ENCODE peak calls at places on chromosomes 2 and 18, in four cellular contexts. One of them, this sample, is unnamed.

GRCh38 chr18:45777393-45777792 is 48.1 kb upstream of the SIGLEC15 start:
- DNase-seq in heart right ventricle: no peak
- DNase-seq in sigmoid colon: no peak
- DNase-seq in psoas muscle: no peak
- DNase-seq in this sample: no peak

GRCh38 chr2:76953733-76954347 is 568.3 kb downstream of the LRRTM4 start:
- DNase-seq in heart right ventricle: no peak
- DNase-seq in sigmoid colon: no peak
- DNase-seq in psoas muscle: no peak
- DNase-seq in this sample: no peak

GRCh38 chr2:129069875-129070594 is 751.4 kb upstream of the HS6ST1 start:
- DNase-seq in heart right ventricle: peak; percentile 26
- DNase-seq in sigmoid colon: no peak
- DNase-seq in psoas muscle: no peak
- DNase-seq in this sample: no peak

GRCh38 chr2:212249451-212249850 is 289.2 kb downstream of the ERBB4 start:
- DNase-seq in heart right ventricle: no peak
- DNase-seq in sigmoid colon: no peak
- DNase-seq in psoas muscle: no peak
- DNase-seq in this sample: no peak

GRCh38 chr2:132681766-132682165 is 11.8 kb upstream of the LYPD1 start:
- DNase-seq in heart right ventricle: no peak
- DNase-seq in sigmoid colon: no peak
- DNase-seq in psoas muscle: no peak
- DNase-seq in this sample: no peak

GRCh38 chr18:6885992-6886823 is 156.7 kb downstream of the ARHGAP28 start:
- DNase-seq in heart right ventricle: no peak
- DNase-seq in sigmoid colon: no peak
- DNase-seq in psoas muscle: no peak
- DNase-seq in this sample: no peak

GRCh38 chr2:101200714-101201113 is 49.5 kb upstream of the TBC1D8 start:
- DNase-seq in heart right ventricle: no peak
- DNase-seq in sigmoid colon: no peak
- DNase-seq in psoas muscle: no peak
- DNase-seq in this sample: no peak

GRCh38 chr18:77177009-77177408 is 44.4 kb upstream of the MBP start:
- DNase-seq in heart right ventricle: no peak
- DNase-seq in sigmoid colon: no peak
- DNase-seq in psoas muscle: no peak
- DNase-seq in this sample: no peak

GRCh38 chr2:170827841-170828532 is 11.3 kb downstream of the GAD1 start:
- DNase-seq in heart right ventricle: no peak
- DNase-seq in sigmoid colon: no peak
- DNase-seq in psoas muscle: no peak
- DNase-seq in this sample: no peak

GRCh38 chr2:43676322-43677050 is at the start of gene C1GALT1C1L:
- DNase-seq in heart right ventricle: peak; percentile 71
- DNase-seq in sigmoid colon: peak; percentile 92
- DNase-seq in psoas muscle: peak; percentile 79
- DNase-seq in this sample: peak; percentile 36

GRCh38 chr2:12617853-12618252 is 98.9 kb upstream of the TRIB2 start:
- DNase-seq in heart right ventricle: no peak
- DNase-seq in sigmoid colon: no peak
- DNase-seq in psoas muscle: no peak
- DNase-seq in this sample: no peak

GRCh38 chr2:201768918-201769317 is 11.8 kb downstream of the ALS2 start:
- DNase-seq in heart right ventricle: no peak
- DNase-seq in sigmoid colon: no peak
- DNase-seq in psoas muscle: no peak
- DNase-seq in this sample: no peak

DNA sequence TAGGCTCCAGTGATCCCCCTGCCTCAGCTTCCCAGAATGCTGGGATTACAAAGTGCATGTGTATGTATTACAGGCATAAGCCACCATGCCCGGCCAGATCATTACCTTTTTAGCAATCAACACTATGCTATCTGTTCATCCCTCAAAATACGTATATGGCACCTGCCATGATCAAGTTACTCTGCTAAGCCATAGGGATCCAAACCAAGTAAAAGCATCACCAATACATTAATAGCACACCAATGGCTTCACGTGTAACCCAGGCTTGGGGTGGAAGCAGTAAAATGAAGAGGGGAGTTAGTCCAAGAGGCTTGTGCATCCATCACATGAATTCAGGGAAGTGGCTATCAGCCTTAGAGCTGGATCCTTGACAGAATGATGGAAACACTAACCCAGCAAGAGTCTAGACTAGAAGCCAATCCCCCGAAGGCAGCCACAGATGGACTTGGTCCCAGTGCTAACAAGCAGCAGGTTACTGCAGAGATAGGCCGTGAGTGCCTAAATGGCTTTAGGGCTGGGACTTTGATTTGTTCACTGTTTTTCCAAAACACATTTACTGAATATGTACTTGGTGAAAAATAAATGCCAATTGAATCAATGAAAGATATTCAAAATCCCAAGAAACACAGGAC is 11.3 kb downstream of the HDLBP start:
- DNase-seq in heart right ventricle: no peak
- DNase-seq in sigmoid colon: no peak
- DNase-seq in psoas muscle: no peak
- DNase-seq in this sample: no peak
- H3K27ac ChIP-seq in heart right ventricle: no peak overlapping the region
- H3K27ac ChIP-seq in sigmoid colon: no peak overlapping the region
- H3K27ac ChIP-seq in psoas muscle: peak overlapping the region; percentile 60
- H3K27ac ChIP-seq in this sample: no peak overlapping the region

DNA sequence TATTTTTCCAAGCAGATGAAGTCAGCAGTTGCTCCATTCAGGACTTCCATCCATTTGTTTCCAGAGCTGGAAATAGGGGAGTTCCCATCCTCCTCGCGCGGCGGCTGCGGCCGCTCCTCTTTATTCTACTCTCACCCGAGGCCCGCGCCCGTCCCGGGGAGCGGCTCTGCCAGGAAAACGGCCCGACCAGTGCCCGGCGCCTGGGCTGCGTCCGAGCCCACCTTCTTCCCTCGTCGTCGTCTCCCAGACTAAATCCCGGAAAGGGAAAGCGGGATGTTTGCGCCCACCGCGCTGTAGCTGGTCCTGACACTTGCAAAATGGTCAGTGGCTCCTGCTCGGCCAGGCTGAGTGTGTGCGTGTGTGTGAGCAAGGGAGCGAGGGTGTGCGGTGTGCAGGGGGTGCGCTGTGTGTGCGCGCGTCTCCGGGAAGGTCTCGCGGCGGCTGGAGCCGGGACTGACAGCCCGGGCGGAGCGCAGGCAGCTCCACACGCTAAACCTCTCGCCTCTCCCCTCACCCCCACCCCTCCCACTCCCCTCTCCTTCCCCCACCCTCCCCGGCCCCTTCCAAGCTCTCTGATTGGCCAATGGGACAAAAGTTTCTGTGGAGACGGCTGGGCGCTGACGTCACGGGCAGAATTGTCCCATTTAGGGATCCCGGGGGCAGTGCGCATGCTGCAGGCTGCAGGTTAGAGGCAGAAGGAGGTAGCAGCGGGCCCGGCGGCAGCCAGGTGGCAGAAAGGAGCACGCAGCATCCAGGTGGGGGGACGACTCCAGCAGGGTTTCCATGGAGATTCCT is at the start of gene NOL4:
- DNase-seq in heart right ventricle: peak; percentile 10
- DNase-seq in sigmoid colon: peak; percentile 67
- DNase-seq in psoas muscle: no peak
- DNase-seq in this sample: no peak
- TF ChIP-seq CTCF in heart right ventricle: no peak
- TF ChIP-seq CTCF in sigmoid colon: no peak
- TF ChIP-seq CTCF in psoas muscle: peak; percentile 10
- TF ChIP-seq CTCF in this sample: no peak

GRCh38 chr2:73088703-73089102 is 17.2 kb upstream of the SFXN5 start:
- DNase-seq in heart right ventricle: no peak
- DNase-seq in sigmoid colon: no peak
- DNase-seq in psoas muscle: no peak
- DNase-seq in this sample: no peak
- H3K27ac ChIP-seq in heart right ventricle: peak overlapping the region; percentile 80
- H3K27ac ChIP-seq in sigmoid colon: no peak overlapping the region
- H3K27ac ChIP-seq in psoas muscle: no peak overlapping the region
- H3K27ac ChIP-seq in this sample: no peak overlapping the region

DNA sequence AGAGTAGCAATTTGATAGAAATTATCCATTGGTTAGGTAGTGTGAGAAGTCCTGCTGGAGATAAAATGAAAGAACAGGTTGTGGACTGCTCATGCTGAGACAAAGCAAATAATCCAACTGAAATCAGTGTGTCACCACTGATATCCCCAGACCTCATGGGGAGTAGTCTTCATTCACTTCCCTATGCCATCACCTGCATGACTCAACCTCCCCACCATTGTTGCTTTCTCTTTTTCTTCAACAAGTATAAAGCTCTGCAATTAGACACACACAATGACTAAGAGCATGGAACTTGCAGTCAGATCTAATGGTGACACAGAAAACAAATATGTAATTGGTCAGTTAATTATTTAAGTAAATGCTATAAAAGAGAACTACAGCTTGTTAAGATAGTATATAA is 475.3 kb downstream of the RIT2 start:
- DNase-seq in heart right ventricle: no peak
- DNase-seq in sigmoid colon: no peak
- DNase-seq in psoas muscle: no peak
- DNase-seq in this sample: no peak
- TF ChIP-seq CTCF in heart right ventricle: no peak
- TF ChIP-seq CTCF in sigmoid colon: no peak
- TF ChIP-seq CTCF in psoas muscle: no peak
- TF ChIP-seq CTCF in this sample: no peak

GRCh38 chr2:17765423-17765822 is 11.5 kb downstream of the GEN1 start:
- DNase-seq in heart right ventricle: no peak
- DNase-seq in sigmoid colon: no peak
- DNase-seq in psoas muscle: no peak
- DNase-seq in this sample: no peak

GRCh38 chr2:17768894-17769293 is 15.0 kb downstream of the GEN1 start:
- DNase-seq in heart right ventricle: no peak
- DNase-seq in sigmoid colon: no peak
- DNase-seq in psoas muscle: no peak
- DNase-seq in this sample: no peak

GRCh38 chr2:17762457-17762856 is 8.5 kb downstream of the GEN1 start:
- DNase-seq in heart right ventricle: no peak
- DNase-seq in sigmoid colon: no peak
- DNase-seq in psoas muscle: no peak
- DNase-seq in this sample: no peak

GRCh38 chr2:17759805-17760204 is 5.9 kb downstream of the GEN1 start:
- DNase-seq in heart right ventricle: no peak
- DNase-seq in sigmoid colon: no peak
- DNase-seq in psoas muscle: no peak
- DNase-seq in this sample: no peak

DNA sequence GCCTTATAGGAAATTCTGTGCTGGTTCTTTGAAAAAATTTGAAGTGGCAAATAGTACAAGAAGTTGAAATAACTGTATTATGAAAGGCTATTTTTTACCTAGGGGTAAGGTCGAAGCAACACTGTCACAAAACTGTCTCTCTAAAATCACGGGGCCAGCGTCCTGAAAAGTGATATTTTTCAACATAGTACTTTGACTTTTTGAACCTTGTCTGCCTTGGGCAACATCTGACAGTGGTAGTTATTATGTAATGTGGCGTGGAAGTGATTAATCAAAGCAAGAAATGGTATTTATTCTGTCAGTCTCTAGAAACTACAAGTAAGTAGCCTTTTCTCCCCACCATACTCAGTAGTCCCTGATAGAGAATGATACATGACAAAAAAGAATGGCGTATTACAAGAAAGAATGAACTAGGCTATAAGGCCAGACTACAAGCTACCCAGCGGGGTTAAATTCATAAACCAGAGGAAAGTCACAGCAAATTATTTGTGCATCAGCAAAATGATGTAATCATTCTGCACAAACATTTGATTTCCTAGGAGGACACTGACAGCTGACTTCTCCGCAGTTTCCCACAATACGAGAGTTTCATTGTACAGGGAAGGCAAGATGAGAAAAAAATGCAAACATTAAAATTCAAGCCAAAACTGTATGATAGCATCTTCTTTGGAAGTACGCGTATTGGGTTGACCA is 9.8 kb downstream of the GEN1 start:
- DNase-seq in heart right ventricle: no peak
- DNase-seq in sigmoid colon: no peak
- DNase-seq in psoas muscle: no peak
- DNase-seq in this sample: no peak
- H3K27ac ChIP-seq in heart right ventricle: no peak overlapping the region
- H3K27ac ChIP-seq in sigmoid colon: no peak overlapping the region
- H3K27ac ChIP-seq in psoas muscle: no peak overlapping the region
- H3K27ac ChIP-seq in this sample: no peak overlapping the region

GRCh38 chr2:241803387-241804325 is 5.3 kb upstream of the NEU4 start:
- DNase-seq in heart right ventricle: peak; percentile 66
- DNase-seq in sigmoid colon: peak; percentile 82
- DNase-seq in psoas muscle: peak; percentile 83
- DNase-seq in this sample: no peak

GRCh38 chr2:241802806-241803318 is 6.1 kb upstream of the NEU4 start:
- DNase-seq in heart right ventricle: no peak
- DNase-seq in sigmoid colon: peak; percentile 58
- DNase-seq in psoas muscle: no peak
- DNase-seq in this sample: no peak

GRCh38 chr2:241802421-241802749 is 6.6 kb upstream of the NEU4 start:
- DNase-seq in heart right ventricle: peak; percentile 16
- DNase-seq in sigmoid colon: peak; percentile 58
- DNase-seq in psoas muscle: peak; percentile 26
- DNase-seq in this sample: no peak

GRCh38 chr2:241801611-241802420 is 7.2 kb upstream of the NEU4 start:
- DNase-seq in heart right ventricle: no peak
- DNase-seq in sigmoid colon: peak; percentile 56
- DNase-seq in psoas muscle: no peak
- DNase-seq in this sample: no peak

GRCh38 chr2:241804326-241805276 is 4.4 kb upstream of the NEU4 start:
- DNase-seq in heart right ventricle: peak; percentile 16
- DNase-seq in sigmoid colon: peak; percentile 61
- DNase-seq in psoas muscle: peak; percentile 56
- DNase-seq in this sample: peak; percentile 33
- TF ChIP-seq CTCF in heart right ventricle: no peak
- TF ChIP-seq CTCF in sigmoid colon: no peak
- TF ChIP-seq CTCF in psoas muscle: no peak
- TF ChIP-seq CTCF in this sample: no peak

DNA sequence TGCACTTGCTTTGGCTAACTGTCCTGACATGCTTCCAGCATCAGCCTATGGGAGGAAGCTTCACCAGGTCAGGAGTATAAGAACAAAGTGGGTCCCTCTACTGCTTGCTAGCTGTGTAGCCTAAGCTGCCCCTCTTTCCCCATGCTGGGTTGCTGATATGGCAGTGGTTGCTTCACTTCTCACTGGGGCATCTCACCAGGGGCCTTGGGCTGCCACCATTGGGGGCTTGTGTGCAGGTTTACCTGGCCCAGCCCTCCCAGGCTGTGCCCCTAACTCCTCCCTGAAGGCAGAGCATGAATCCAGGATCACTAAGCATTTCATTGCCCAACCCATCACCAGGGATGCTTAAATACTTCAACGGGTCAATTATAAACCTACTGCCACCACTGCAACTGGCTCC is 817.1 kb upstream of the TMEFF2 start:
- DNase-seq in heart right ventricle: no peak
- DNase-seq in sigmoid colon: no peak
- DNase-seq in psoas muscle: no peak
- DNase-seq in this sample: no peak
- H3K27ac ChIP-seq in heart right ventricle: no peak overlapping the region
- H3K27ac ChIP-seq in sigmoid colon: no peak overlapping the region
- H3K27ac ChIP-seq in psoas muscle: no peak overlapping the region
- H3K27ac ChIP-seq in this sample: no peak overlapping the region

GRCh38 chr2:151030663-151031230 is 230.9 kb downstream of the RBM43 start:
- DNase-seq in heart right ventricle: no peak
- DNase-seq in sigmoid colon: no peak
- DNase-seq in psoas muscle: no peak
- DNase-seq in this sample: no peak
- TF ChIP-seq CTCF in heart right ventricle: no peak
- TF ChIP-seq CTCF in sigmoid colon: no peak
- TF ChIP-seq CTCF in psoas muscle: no peak
- TF ChIP-seq CTCF in this sample: no peak